ENCODE peak calls at places on chromosomes 4 and X, in ten cellular contexts. I is brain microvascular endothelial cell, K is dermis blood vessel endothelial cell, B is HuH-7, D is Right ventricle myocardium inferior, V is T47D, R is left lobe of liver, G is germinal center, P is iris pigment epithelial cell, O is GM04504. U is an unnamed sample.

GRCh38 chr4:182307746-182308145 is 64.5 kb downstream of the TENM3 start:
- DNase-seq in G (no peak), V (peak; percentile 43), D (no peak), K (no peak), P (peak; percentile 98), O (peak; percentile 88), R (no peak), B (no peak), I (peak; percentile 87), U (no peak)

GRCh38 chr4:70992354-70992753 is 1.1 kb upstream of the DCK start:
- DNase-seq in I (no peak), G (no peak), R (no peak), O (no peak), D (no peak), B (no peak), V (peak; percentile 15), P (peak; percentile 9), K (no peak), U (peak; percentile 76)

GRCh38 chrX:149074429-149074828 is 430.7 kb downstream of the IDS start:
- DNase-seq in R (no peak), B (no peak), I (peak; percentile 47), V (no peak), K (no peak), D (peak; percentile 82), P (no peak), G (peak; percentile 1), O (peak; percentile 22), U (no peak)

GRCh38 chr4:90970021-90970420 is 842.8 kb downstream of the CCSER1 start:
- DNase-seq in R (no peak), D (no peak), O (no peak), B (no peak), V (no peak), P (no peak), I (no peak), K (no peak), G (no peak), U (no peak)

GRCh38 chrX:1248381-1249061 is 20.1 kb upstream of the CSF2RA start:
- DNase-seq in P (no peak), D (no peak), R (no peak), I (no peak), K (no peak), G (no peak), V (peak; percentile 72), O (no peak), B (no peak), U (peak; percentile 57)

GRCh38 chr4:5809216-5809776 is 83.6 kb downstream of the CRMP1 start:
- DNase-seq in O (no peak), I (no peak), B (no peak), K (no peak), D (no peak), V (no peak), R (no peak), G (no peak), P (peak; percentile 35), U (no peak)

GRCh38 chrX:55135171-55135570 is 46.4 kb downstream of the PAGE2 start:
- DNase-seq in G (peak; percentile 3), K (peak; percentile 61), V (peak; percentile 75), I (peak; percentile 12), B (no peak), R (peak; percentile 58), D (no peak), O (peak; percentile 12), P (peak; percentile 32), U (peak; percentile 47)

GRCh38 chr4:53854991-53855885 is 209.2 kb downstream of the CHIC2 start:
- DNase-seq in R (no peak), P (peak; percentile 61), V (no peak), B (no peak), G (peak; percentile 38), I (no peak), D (no peak), O (peak; percentile 44), K (no peak), U (no peak)

GRCh38 chr4:138724530-138724929 is 291.1 kb upstream of the NOCT start:
- DNase-seq in G (no peak), D (no peak), I (no peak), O (no peak), R (no peak), K (no peak), P (no peak), V (no peak), B (no peak), U (no peak)

GRCh38 chrX:39969099-39969825 is 128.5 kb downstream of the BCOR start:
- DNase-seq in G (no peak), B (peak; percentile 15), O (no peak), D (no peak), I (no peak), V (no peak), K (peak; percentile 20), R (no peak), P (peak; percentile 6), U (no peak)

GRCh38 chr4:111046811-111047210 is 423.9 kb upstream of the PITX2 start:
- DNase-seq in D (no peak), K (no peak), R (no peak), G (no peak), B (peak; percentile 9), P (no peak), I (no peak), O (no peak), V (no peak), U (no peak)

GRCh38 chrX:154712781-154713391 is 38.0 kb downstream of the GAB3 start:
- DNase-seq in B (no peak), R (no peak), O (no peak), P (peak; percentile 78), V (no peak), K (peak; percentile 47), I (peak; percentile 44), G (no peak), D (no peak), U (no peak)

GRCh38 chrX:54494166-54494969 is 1.7 kb downstream of the FGD1 start:
- DNase-seq in B (no peak), D (no peak), P (peak; percentile 22), K (no peak), V (no peak), I (no peak), G (no peak), O (no peak), R (no peak), U (no peak)

GRCh38 chr4:125155251-125155650 is 159.5 kb upstream of the FAT4 start:
- DNase-seq in P (no peak), O (no peak), D (no peak), G (no peak), I (no peak), B (no peak), V (no peak), R (no peak), K (peak; percentile 94), U (no peak)

GRCh38 chrX:116490091-116490490 is 27.3 kb upstream of the CT83 start:
- DNase-seq in G (no peak), I (no peak), R (no peak), P (no peak), D (no peak), V (peak; percentile 6), K (peak; percentile 1), O (no peak), B (no peak), U (no peak)

GRCh38 chrX:133586443-133586842 is 171.2 kb upstream of the GPC4 start:
- DNase-seq in P (no peak), D (no peak), R (no peak), B (no peak), O (no peak), I (no peak), V (peak; percentile 6), K (no peak), G (no peak), U (peak; percentile 19)

GRCh38 chrX:44228621-44229020 is 114.9 kb downstream of the EFHC2 start:
- DNase-seq in O (no peak), I (no peak), P (no peak), V (no peak), G (no peak), B (no peak), D (no peak), R (no peak), K (no peak), U (no peak)

GRCh38 chr4:65265526-65265925 is 404.8 kb downstream of the EPHA5 start:
- DNase-seq in I (no peak), K (no peak), R (no peak), V (no peak), B (no peak), D (no peak), G (no peak), O (no peak), P (no peak), U (no peak)

GRCh38 chr4:167176723-167177367 is 57.4 kb downstream of the SPOCK3 start:
- DNase-seq in P (no peak), I (no peak), G (no peak), R (no peak), O (no peak), B (no peak), K (no peak), V (no peak), D (no peak), U (no peak)

GRCh38 chr4:186712690-186713089 is 11.0 kb downstream of the FAT1 start:
- DNase-seq in P (no peak), B (no peak), V (no peak), K (no peak), I (peak; percentile 32), D (no peak), O (no peak), G (no peak), R (no peak), U (no peak)

GRCh38 chr4:55491486-55491885 is 55.2 kb downstream of the CLOCK start:
- DNase-seq in O (no peak), P (peak; percentile 51), I (no peak), B (no peak), D (no peak), V (no peak), G (no peak), K (no peak), R (no peak), U (no peak)

GRCh38 chrX:41933546-41933945 is 10.2 kb upstream of the CASK start:
- DNase-seq in B (no peak), G (no peak), R (no peak), K (no peak), D (no peak), P (no peak), O (no peak), I (no peak), V (no peak), U (no peak)

GRCh38 chr4:8215001-8215427 is 15.9 kb downstream of the SH3TC1 start:
- DNase-seq in G (no peak), D (no peak), V (peak; percentile 25), I (no peak), O (peak; percentile 47), B (no peak), P (peak; percentile 71), R (peak; percentile 87), K (peak; percentile 27), U (no peak)

GRCh38 chrX:121641560-121641959 is 594.1 kb downstream of the GLUD2 start:
- DNase-seq in O (peak; percentile 15), V (no peak), I (no peak), K (no peak), R (no peak), G (no peak), P (peak; percentile 70), B (no peak), D (no peak), U (no peak)

GRCh38 chr4:99574530-99575314 is at the start of gene MTTP:
- DNase-seq in B (peak; percentile 11), G (peak; percentile 15), R (peak; percentile 77), V (no peak), D (no peak), O (no peak), K (no peak), I (no peak), P (no peak), U (no peak)

GRCh38 chr4:39324897-39325613 is 41.1 kb downstream of the RFC1 start:
- DNase-seq in G (no peak), O (no peak), R (no peak), K (no peak), B (peak; percentile 17), P (no peak), D (no peak), V (peak; percentile 24), I (no peak), U (no peak)

GRCh38 chr4:156475322-156475721 is 496.3 kb downstream of the PDGFC start:
- DNase-seq in B (peak; percentile 35), O (no peak), D (no peak), K (peak; percentile 48), R (no peak), I (peak; percentile 73), G (no peak), P (peak; percentile 83), V (peak; percentile 62), U (no peak)

GRCh38 chr4:4456816-4457578 is 70.1 kb downstream of the NSG1 start:
- DNase-seq in P (no peak), R (no peak), I (no peak), G (no peak), O (no peak), K (no peak), D (no peak), B (no peak), V (no peak), U (no peak)

U was measured in Caco-2.